ENCODE peak calls at places on chromosome 21, in six cellular contexts. X is activated T-cell treated with anti-CD3 and anti-CD28 coated beads for 1 hour; K is stimulated activated CD4-positive, alpha-beta T cell treated with anti-CD3 and anti-CD28 coated beads, TNF-alpha, amount 100 ng/mL, for 4 hours; P is left colon; W is thyroid gland; N is GM06990. S is an unnamed sample.

GRCh38 chr21:45772180-45772579 is 128.7 kb downstream of the PCBP3 start:
- DNase-seq in P (no peak), X (no peak), K (no peak), N (no peak), W (no peak), S (no peak)

GRCh38 chr21:44966135-44967081 is 26.6 kb downstream of the SLX9 start:
- DNase-seq in W (peak), K (no peak), P (peak), X (no peak), N (no peak), S (no peak)

GRCh38 chr21:36487641-36488307 is 7.9 kb upstream of the CLDN14 start:
- DNase-seq in N (no peak), W (no peak), X (no peak), P (peak), K (no peak), S (no peak)

GRCh38 chr21:44006656-44007055 is 5.5 kb upstream of the TRAPPC10 start:
- DNase-seq in X (no peak), P (no peak), W (no peak), N (no peak), K (no peak), S (no peak)

GRCh38 chr21:32122082-32122481 is 156.8 kb downstream of the MIS18A start:
- DNase-seq in N (no peak), X (no peak), K (no peak), P (no peak), W (no peak), S (no peak)

GRCh38 chr21:17446737-17447136 is 66.1 kb upstream of the CXADR start:
- DNase-seq in W (no peak), N (no peak), X (no peak), K (no peak), P (no peak), S (no peak)

GRCh38 chr21:44656868-44657267 is 864 bp upstream of the KRTAP12-3 start:
- DNase-seq in W (no peak), P (no peak), K (no peak), X (no peak), N (no peak), S (no peak)

GRCh38 chr21:35390013-35390776 is 341.1 kb upstream of the RUNX1 start:
- DNase-seq in P (peak), W (peak), N (no peak), K (no peak), X (no peak), S (no peak)

GRCh38 chr21:29568020-29568419 is 269.3 kb downstream of the BACH1 start:
- DNase-seq in K (no peak), P (no peak), N (no peak), W (no peak), X (no peak), S (no peak)

GRCh38 chr21:28952686-28953085 is 40.0 kb downstream of the LTN1 start:
- DNase-seq in W (no peak), P (no peak), X (no peak), N (no peak), K (no peak), S (no peak)

GRCh38 chr21:45393021-45393420 is 11.9 kb upstream of the COL18A1 start:
- DNase-seq in K (no peak), W (no peak), X (no peak), N (no peak), P (no peak), S (no peak)

GRCh38 chr21:32499249-32500055 is 85.9 kb downstream of the TCP10L start:
- DNase-seq in W (no peak), K (no peak), X (no peak), P (no peak), N (no peak), S (no peak)

GRCh38 chr21:34365794-34366193 is 2.0 kb downstream of the KCNE2 start:
- DNase-seq in X (no peak), P (no peak), W (no peak), N (no peak), K (no peak), S (no peak)